ENCODE peak calls at places on chromosomes 13 and 19, in four cellular contexts. O is A549, A is H1, V is HepG2. E is an unnamed sample. For H3K4me1, the result is how much of the 10 kb centered on the place peaks cover.

GRCh38 chr19:40581531-40581930 is 4.9 kb downstream of the SHKBP1 start:
- DNase-seq in A (no peak), O (no peak), V (no peak), E (no peak)

GRCh38 chr13:114145256-114145655 is 12.8 kb upstream of the RASA3 start:
- DNase-seq in V (no peak), O (no peak), A (no peak), E (no peak)

GRCh38 chr13:83449666-83450395 is 432.4 kb downstream of the SLITRK1 start:
- DNase-seq in A (no peak), O (peak), V (no peak), E (no peak)

GRCh38 chr13:91792054-91792453 is 393.6 kb downstream of the GPC5 start:
- DNase-seq in A (no peak), V (no peak), O (no peak), E (no peak)

GRCh38 chr19:19782783-19783182 is 38.8 kb downstream of the ZNF506 start:
- DNase-seq in O (no peak), V (no peak), A (no peak), E (no peak)

GRCh38 chr13:101618440-101619187 is 166.1 kb downstream of the ITGBL1 start:
- DNase-seq in V (no peak), O (no peak), A (no peak), E (no peak)

GRCh38 chr19:10566408-10566657 is 523 bp upstream of the KRI1 start:
- DNase-seq in A (no peak), O (no peak), V (no peak), E (no peak)

GRCh38 chr13:80716610-80717081 is 375.7 kb upstream of the SPRY2 start:
- DNase-seq in O (no peak), A (no peak), V (no peak), E (peak)

GRCh38 chr19:374886-375235 is 30.3 kb upstream of the MIER2 start:
- DNase-seq in O (no peak), A (no peak), V (no peak), E (no peak)

GRCh38 chr13:36673838-36674326 is at the start of gene SERTM1:
- DNase-seq in V (no peak), A (peak), O (no peak), E (peak)

GRCh38 chr13:57629821-57630235 is 1.7 kb upstream of the PCDH17 start:
- DNase-seq in V (no peak), O (no peak), A (peak), E (peak)

GRCh38 chr19:56261145-56261544 is 11.4 kb upstream of the EDDM13 start:
- DNase-seq in A (no peak), O (no peak), V (no peak), E (peak)

GRCh38 chr13:20716951-20717350 is 13.5 kb downstream of the IL17D start:
- DNase-seq in O (no peak), V (no peak), A (no peak), E (no peak)

GRCh38 chr19:30649934-30650614 is 277.9 kb downstream of the ZNF536 start:
- DNase-seq in O (peak), V (peak), A (no peak), E (peak)

GRCh38 chr19:23698711-23699520 is 11.9 kb upstream of the ZNF675 start:
- DNase-seq in O (no peak), A (no peak), V (no peak), E (no peak)

GRCh38 chr19:24033962-24034342 is 53.0 kb upstream of the ZNF254 start:
- DNase-seq in V (peak), A (no peak), O (peak), E (peak)

GRCh38 chr13:67091603-67092002 is 138.5 kb downstream of the PCDH9 start:
- DNase-seq in O (no peak), A (no peak), V (no peak), E (no peak)

GRCh38 chr19:48446579-48446978 is 796 bp downstream of the GRWD1 start:
- DNase-seq in V (no peak), A (no peak), O (no peak), E (no peak)

GRCh38 chr19:23563326-23563725 is 123.7 kb downstream of the ZNF675 start:
- DNase-seq in A (no peak), V (no peak), O (no peak), E (no peak)

GRCh38 chr19:42246143-42246868 is 3.9 kb upstream of the GSK3A start:
- DNase-seq in O (peak), V (no peak), A (no peak), E (peak)

GRCh38 chr13:84528408-84529055 is 646.3 kb upstream of the SLITRK1 start:
- DNase-seq in V (no peak), O (no peak), A (no peak), E (no peak)

GRCh38 chr19:29006057-29006735 is 206.8 kb downstream of the UQCRFS1 start:
- DNase-seq in V (no peak), A (no peak), O (no peak), E (no peak)

GRCh38 chr13:33728271-33729037 is 89.5 kb upstream of the RFC3 start:
- DNase-seq in O (no peak), A (no peak), V (no peak), E (peak)

GRCh38 chr19:54332149-54332548 is 6.8 kb downstream of the LILRA4 start:
- DNase-seq in V (no peak), A (no peak), O (no peak), E (no peak)

GRCh38 chr19:13208131-13208963 is 58.1 kb downstream of the IER2 start:
- DNase-seq in O (no peak), V (no peak), A (no peak), E (peak)

GRCh38 chr13:48769107-48769704 is 115.5 kb downstream of the CYSLTR2 start:
- DNase-seq in A (peak), O (peak), V (peak), E (peak)

GRCh38 chr13:49093376-49093775 is 117.7 kb downstream of the FNDC3A start:
- DNase-seq in A (no peak), V (peak), O (no peak), E (no peak)

GRCh38 chr19:40800339-40800996 is 1.5 kb downstream of the EGLN2 start:
- DNase-seq in A (no peak), O (no peak), V (no peak), E (no peak)

GRCh38 chr13:51590231-51590630 is 6.0 kb downstream of the WDFY2 start:
- DNase-seq in V (no peak), A (no peak), O (no peak), E (no peak)

DNA sequence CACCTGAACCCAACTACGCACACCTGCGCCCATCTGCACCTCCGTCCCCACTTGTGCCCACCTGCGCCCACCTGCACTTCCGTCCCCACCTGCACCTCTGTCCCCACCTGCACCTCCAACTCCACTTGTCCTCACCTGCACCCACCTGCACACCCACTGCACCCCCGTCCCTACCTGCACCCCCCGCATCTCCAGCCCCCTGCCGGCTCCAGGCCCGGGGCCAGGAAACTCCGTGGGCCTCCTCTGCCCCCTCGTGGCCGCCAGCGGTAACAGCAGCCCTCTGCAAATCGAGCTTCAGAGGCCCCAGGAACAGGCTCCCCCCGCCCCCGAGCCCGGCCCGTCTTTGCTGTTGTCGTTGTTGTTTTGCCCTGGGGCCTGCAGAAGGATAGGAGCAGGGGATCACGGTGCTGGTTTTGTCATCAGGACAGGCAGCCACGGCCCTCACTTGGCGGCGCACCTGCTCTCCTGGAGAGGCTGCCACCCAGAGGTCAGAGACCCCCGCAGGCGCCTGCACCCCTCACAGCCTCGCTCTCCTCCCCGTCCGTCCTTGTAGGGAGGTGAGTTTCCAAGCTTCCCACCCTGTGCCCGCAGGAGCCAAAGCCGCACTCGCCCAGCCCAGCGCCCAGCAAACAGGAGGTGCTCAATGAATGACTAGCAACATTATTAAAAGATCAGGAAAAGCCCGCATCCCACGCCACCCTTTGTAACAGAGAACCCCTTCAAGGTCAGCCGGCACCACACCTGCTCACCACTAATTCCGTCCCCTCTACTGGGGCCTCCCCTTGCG is 65.4 kb downstream of the GNG7 start:
- DNase-seq in V (peak), A (no peak), O (peak), E (peak)
- TF ChIP-seq MAX in V (no peak), A (peak), O (no peak), E (no peak)

GRCh38 chr19:5967571-5967970 is 10.4 kb downstream of the RANBP3 start:
- DNase-seq in V (no peak), A (no peak), O (no peak), E (no peak)
- H3K4me1 ChIP-seq in V (half or more), A (under half), O (under half), E (under half)

DNA sequence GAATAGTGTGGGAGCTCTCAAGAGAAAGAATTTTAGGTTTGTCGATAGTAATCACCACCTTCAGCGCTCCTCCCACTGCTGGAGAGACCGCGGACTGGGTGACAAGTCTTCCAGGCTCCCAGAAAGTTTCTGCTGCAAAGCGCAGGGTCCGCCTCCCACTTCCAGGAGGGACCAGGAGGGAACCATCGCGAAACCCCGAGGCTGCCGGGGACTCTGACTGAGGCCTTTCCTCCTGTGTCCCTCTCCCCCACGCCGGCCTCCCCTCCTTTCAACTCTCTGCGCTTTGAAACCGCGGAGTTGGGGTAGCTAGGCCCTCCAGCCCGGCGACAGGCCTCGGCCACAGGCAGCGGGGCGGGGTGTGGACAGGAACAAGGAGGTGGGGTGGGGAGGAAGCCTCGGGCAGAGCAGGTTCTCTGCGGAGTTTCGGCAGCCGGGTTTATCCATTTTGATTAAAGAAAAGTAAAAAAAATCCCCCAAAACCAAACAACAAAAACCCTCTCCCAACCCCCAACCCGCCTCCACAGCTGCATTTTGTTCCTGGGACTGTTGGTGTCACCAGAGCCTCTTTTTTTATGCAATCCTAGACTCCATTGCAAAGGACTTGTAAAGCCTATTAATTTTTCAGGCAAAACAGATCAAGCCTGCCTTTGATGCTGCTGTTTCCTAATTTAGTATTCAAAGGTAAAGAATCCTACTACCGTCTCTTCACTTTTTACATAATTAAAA is 157.2 kb downstream of the TM9SF2 start:
- DNase-seq in A (no peak), O (peak), V (no peak), E (peak)
- TF ChIP-seq JUN in A (no peak), O (no peak), V (no peak), E (no peak)

GRCh38 chr13:42229287-42229686 is 42.7 kb upstream of the AKAP11 start:
- DNase-seq in A (no peak), V (peak), O (no peak), E (no peak)
- TF ChIP-seq MAX in A (no peak), V (no peak), O (no peak), E (no peak)

DNA sequence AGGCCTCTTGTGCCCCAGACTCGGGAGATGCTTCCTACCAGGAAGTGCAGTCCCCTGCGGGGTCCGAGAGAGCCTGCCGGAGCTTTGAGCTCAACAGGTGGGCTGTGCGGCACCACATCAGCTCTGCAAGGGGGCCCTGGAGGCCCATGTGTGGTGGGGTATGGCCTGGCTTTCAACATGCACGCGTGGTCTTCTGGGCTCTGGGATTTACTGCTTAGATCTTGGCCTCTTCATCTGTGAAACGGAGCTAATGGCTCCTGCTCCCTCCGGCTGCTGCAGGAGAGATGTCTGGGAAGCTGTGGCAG is 18.0 kb downstream of the NDUFB7 start:
- DNase-seq in O (no peak), A (no peak), V (no peak), E (no peak)
- H3K4me1 ChIP-seq in O (under half), A (under half), V (half or more), E (under half)

E was measured in endothelial cell of umbilical vein.